ENCODE peak calls at places on chromosomes 6 and 20, in four cellular contexts. T, B, W and K are unnamed samples.

GRCh38 chr6:28587746-28588075 is 62.0 kb downstream of the GPX5 start:
- DNase-seq in T (no peak), B (no peak), W (no peak), K (no peak)

GRCh38 chr6:5078121-5078695 is 6.9 kb upstream of the PPP1R3G start:
- DNase-seq in T (no peak), B (no peak), W (no peak), K (peak; percentile 62)

GRCh38 chr20:16064991-16065707 is 508.1 kb downstream of the KIF16B start:
- DNase-seq in T (no peak), B (peak; percentile 0), W (no peak), K (no peak)

GRCh38 chr6:136550330-136551071 is at the start of gene MAP7:
- DNase-seq in T (peak; percentile 63), B (no peak), W (no peak), K (peak; percentile 37)

GRCh38 chr6:160789263-160790027 is 87.4 kb downstream of the PLG start:
- DNase-seq in T (no peak), B (no peak), W (no peak), K (no peak)

GRCh38 chr20:17663486-17663885 is 18.6 kb downstream of the RRBP1 start:
- DNase-seq in T (no peak), B (peak; percentile 68), W (no peak), K (no peak)

GRCh38 chr6:1347187-1347560 is 35.3 kb downstream of the FOXQ1 start:
- DNase-seq in T (no peak), B (no peak), W (no peak), K (no peak)

GRCh38 chr6:72822691-72823090 is 200.8 kb downstream of the KCNQ5 start:
- DNase-seq in T (no peak), B (no peak), W (no peak), K (no peak)

GRCh38 chr6:165728196-165728595 is 65.2 kb upstream of the PDE10A start:
- DNase-seq in T (no peak), B (no peak), W (no peak), K (peak; percentile 41)

GRCh38 chr6:123641497-123641896 is 4.7 kb upstream of the TRDN start:
- DNase-seq in T (no peak), B (no peak), W (no peak), K (no peak)

GRCh38 chr20:25984933-25985332 is 288.3 kb upstream of the ZNF337 start:
- DNase-seq in T (no peak), B (peak; percentile 28), W (no peak), K (peak; percentile 56)

GRCh38 chr6:169335301-169335700 is 81.7 kb upstream of the THBS2 start:
- DNase-seq in T (no peak), B (no peak), W (no peak), K (no peak)

GRCh38 chr6:33296797-33297405 is 1.8 kb downstream of the RGL2 start:
- DNase-seq in T (no peak), B (no peak), W (no peak), K (no peak)

GRCh38 chr20:45822863-45823262 is 4.2 kb downstream of the TNNC2 start:
- DNase-seq in T (no peak), B (no peak), W (no peak), K (peak; percentile 28)